ENCODE peak calls at places on chromosome 17, in nine cellular contexts. Y is CD8-positive, alpha-beta T cell; X is HCT116; Q is brain microvascular endothelial cell; C is fibroblast of lung; A is GM23338; W is uterus; M is right cardiac atrium; U is GM23248. K is an unnamed sample.
A peak's percentile ranks its signal among the peaks of the same experiment; 100 is the strongest.

GRCh38 chr17:82582208-82582607 is 62.7 kb downstream of the FOXK2 start:
- DNase-seq in Y (no peak), X (no peak), Q (no peak), C (no peak), A (no peak), W (no peak), M (no peak), U (peak; percentile 83), K (no peak)

GRCh38 chr17:55742272-55743102 is 8.4 kb upstream of the PCTP start:
- DNase-seq in Y (no peak), X (no peak), Q (no peak), C (no peak), A (no peak), W (no peak), M (no peak), U (no peak), K (no peak)

GRCh38 chr17:9811537-9811936 is 10.3 kb downstream of the GSG1L2 start:
- DNase-seq in Y (no peak), X (no peak), Q (no peak), C (no peak), A (no peak), W (no peak), M (no peak), U (no peak), K (no peak)

GRCh38 chr17:71200597-71200996 is 920.2 kb upstream of the SOX9 start:
- DNase-seq in Y (no peak), X (no peak), Q (no peak), C (no peak), A (no peak), W (no peak), M (no peak), U (peak; percentile 10), K (no peak)

GRCh38 chr17:27294689-27295630 is 1.0 kb downstream of the WSB1 start:
- DNase-seq in Y (no peak), X (peak; percentile 24), Q (peak; percentile 67), C (peak; percentile 94), A (peak; percentile 87), W (peak; percentile 81), M (peak; percentile 75), U (peak; percentile 94), K (peak; percentile 20)

GRCh38 chr17:13140750-13141149 is 122.9 kb upstream of the ELAC2 start:
- DNase-seq in Y (no peak), X (no peak), Q (no peak), C (peak; percentile 44), A (peak; percentile 90), W (no peak), M (no peak), U (peak; percentile 40), K (no peak)

GRCh38 chr17:17728550-17729251 is 47.4 kb downstream of the RAI1 start:
- DNase-seq in Y (no peak), X (peak; percentile 37), Q (no peak), C (no peak), A (no peak), W (no peak), M (peak; percentile 34), U (no peak), K (no peak)

GRCh38 chr17:58096892-58097291 is 13.7 kb downstream of the DYNLL2 start:
- DNase-seq in Y (no peak), X (no peak), Q (no peak), C (no peak), A (peak; percentile 54), W (no peak), M (no peak), U (no peak), K (no peak)

GRCh38 chr17:43952351-43952723 is 1.4 kb downstream of the PYY start:
- DNase-seq in Y (no peak), X (no peak), Q (no peak), C (no peak), A (peak; percentile 54), W (no peak), M (no peak), U (peak; percentile 34), K (no peak)

GRCh38 chr17:45828171-45829133 is 16.2 kb upstream of the SPPL2C start:
- DNase-seq in Y (no peak), X (no peak), Q (no peak), C (no peak), A (no peak), W (no peak), M (no peak), U (peak; percentile 20), K (no peak)

DNA sequence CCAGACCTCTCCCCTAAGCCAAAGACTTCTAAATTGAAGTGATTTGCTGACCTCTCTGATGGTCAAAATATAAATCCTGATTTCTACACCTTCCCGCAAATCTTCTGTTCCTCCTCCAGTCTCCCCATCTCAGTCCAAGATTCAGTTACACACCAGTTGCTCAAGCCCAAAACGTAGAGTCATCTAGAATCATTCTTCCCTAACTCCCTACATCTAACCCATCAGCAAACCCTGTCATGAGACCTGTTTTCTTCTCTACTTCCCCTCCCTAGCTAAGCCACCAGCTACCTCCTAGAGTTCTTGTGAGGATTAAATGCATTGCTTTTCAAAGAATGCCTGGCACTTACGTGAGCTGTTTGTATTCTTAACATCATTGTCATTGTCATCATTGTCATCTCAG is 14.7 kb downstream of the PMP22 start:
- DNase-seq in Y (no peak), X (no peak), Q (no peak), C (no peak), A (no peak), W (no peak), M (no peak), U (no peak), K (no peak)
- H3K4me3 ChIP-seq in Y (no peak overlapping the region), X (no peak overlapping the region), Q (no peak overlapping the region), C (no peak overlapping the region), A (no peak overlapping the region), W (no peak overlapping the region), M (no peak overlapping the region), U (no peak overlapping the region), K (no peak overlapping the region)

DNA sequence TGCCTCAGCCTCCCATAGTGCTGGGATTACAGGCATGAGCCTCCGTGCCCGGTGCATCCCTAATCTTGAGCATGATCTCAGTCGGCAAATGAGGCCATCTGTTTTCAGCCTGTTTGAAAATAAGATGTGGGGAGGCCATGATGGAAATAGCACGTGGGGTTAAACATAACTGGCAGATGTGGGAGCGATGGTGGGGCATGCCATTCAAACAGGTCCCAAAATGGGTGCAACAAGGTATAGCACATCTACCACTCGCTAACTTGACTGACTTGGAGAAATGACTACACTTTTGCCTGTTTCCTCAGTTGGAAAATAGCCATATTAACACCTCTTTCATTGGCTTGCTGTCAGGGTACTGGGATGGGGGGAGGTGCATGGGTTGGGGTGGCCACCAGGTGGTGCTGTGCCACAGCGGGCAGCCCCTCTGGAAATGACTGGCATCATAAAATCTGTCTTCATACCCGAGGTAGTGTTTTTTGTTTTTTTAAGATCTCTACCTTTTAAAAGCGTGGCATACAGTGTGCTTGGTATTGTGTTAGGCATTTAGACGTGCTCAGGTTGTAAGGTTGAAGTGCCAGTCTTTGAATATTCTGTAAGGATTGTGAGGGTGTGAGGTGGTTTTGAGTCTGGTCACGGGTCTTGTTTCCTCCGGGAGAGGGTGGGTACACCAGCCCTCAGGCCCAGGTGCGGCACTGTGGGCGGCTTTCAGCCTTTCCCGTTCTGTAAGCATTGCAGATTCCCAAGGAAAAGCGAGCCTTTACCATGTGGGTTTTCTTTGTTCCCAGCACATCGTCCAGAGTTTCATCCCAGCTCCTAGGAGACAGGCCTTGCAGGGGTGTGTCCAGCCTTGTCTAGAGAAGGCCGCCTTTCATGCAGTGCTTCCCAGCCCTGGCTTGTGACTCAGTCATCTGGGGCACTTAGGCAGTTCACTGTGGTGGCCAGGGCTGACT is 2.9 kb upstream of the TTYH2 start:
- DNase-seq in Y (peak; percentile 87), X (peak; percentile 63), Q (peak; percentile 51), C (peak; percentile 62), A (peak; percentile 70), W (peak; percentile 62), M (peak; percentile 85), U (peak; percentile 74), K (peak; percentile 69)
- H3K27ac ChIP-seq in Y (no peak overlapping the region), X (peak overlapping the region; percentile 76), Q (no peak overlapping the region), C (peak overlapping the region; percentile 10), A (peak overlapping the region; percentile 96), W (no peak overlapping the region), M (no peak overlapping the region), U (peak overlapping the region; percentile 39), K (peak overlapping the region; percentile 2)

GRCh38 chr17:77383613-77384608 is 243.1 kb downstream of the SEC14L1 start:
- DNase-seq in Y (no peak), X (no peak), Q (no peak), C (no peak), A (no peak), W (peak; percentile 46), M (peak; percentile 89), U (peak; percentile 51), K (no peak)
- H3K4me3 ChIP-seq in Y (no peak overlapping the region), X (no peak overlapping the region), Q (no peak overlapping the region), C (no peak overlapping the region), A (no peak overlapping the region), W (no peak overlapping the region), M (no peak overlapping the region), U (no peak overlapping the region), K (no peak overlapping the region)

GRCh38 chr17:80781188-80781577 is 210.5 kb upstream of the CHMP6 start:
- DNase-seq in Y (peak; percentile 63), X (no peak), Q (no peak), C (no peak), A (no peak), W (no peak), M (peak; percentile 77), U (no peak), K (no peak)

GRCh38 chr17:80779961-80780380 is 211.7 kb upstream of the CHMP6 start:
- DNase-seq in Y (no peak), X (no peak), Q (no peak), C (peak; percentile 94), A (no peak), W (peak; percentile 85), M (peak; percentile 77), U (peak; percentile 84), K (no peak)

GRCh38 chr17:80780381-80781187 is 211.1 kb upstream of the CHMP6 start:
- DNase-seq in Y (no peak), X (no peak), Q (no peak), C (no peak), A (no peak), W (peak; percentile 49), M (no peak), U (peak; percentile 30), K (peak; percentile 57)

GRCh38 chr17:80778716-80779115 is 212.9 kb upstream of the CHMP6 start:
- DNase-seq in Y (no peak), X (no peak), Q (no peak), C (no peak), A (no peak), W (no peak), M (no peak), U (no peak), K (no peak)

DNA sequence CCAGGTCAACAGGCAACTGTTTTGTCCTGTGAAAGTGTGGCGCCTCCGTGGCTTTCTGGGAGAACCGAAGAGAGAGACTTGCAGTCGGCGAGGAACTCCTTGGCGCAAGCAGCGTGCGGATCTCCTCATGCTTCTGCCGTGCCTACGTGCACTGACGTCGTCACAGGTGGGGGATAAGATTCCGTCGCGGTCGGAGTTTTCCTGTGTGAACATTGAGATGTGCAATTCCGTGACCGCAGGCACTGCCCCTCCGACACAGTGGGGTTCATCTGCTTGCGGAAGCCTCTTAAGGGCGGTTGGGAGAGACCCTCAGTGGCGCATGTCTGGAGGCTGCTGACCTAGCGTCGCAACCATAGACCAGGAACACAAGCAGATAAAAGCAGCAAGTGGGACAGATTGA is 212.3 kb upstream of the CHMP6 start:
- DNase-seq in Y (no peak), X (no peak), Q (no peak), C (no peak), A (no peak), W (no peak), M (peak; percentile 42), U (no peak), K (no peak)
- H3K27ac ChIP-seq in Y (no peak overlapping the region), X (no peak overlapping the region), Q (no peak overlapping the region), C (no peak overlapping the region), A (no peak overlapping the region), W (peak overlapping the region; percentile 38), M (no peak overlapping the region), U (no peak overlapping the region), K (no peak overlapping the region)

GRCh38 chr17:75589919-75590303 is 2.3 kb downstream of the MYO15B start:
- DNase-seq in Y (no peak), X (no peak), Q (no peak), C (no peak), A (no peak), W (peak; percentile 45), M (peak; percentile 74), U (no peak), K (no peak)
- H3K4me3 ChIP-seq in Y (peak overlapping the region; percentile 74), X (peak overlapping the region; percentile 39), Q (no peak overlapping the region), C (no peak overlapping the region), A (peak overlapping the region; percentile 56), W (peak overlapping the region; percentile 67), M (no peak overlapping the region), U (no peak overlapping the region), K (no peak overlapping the region)